ENCODE peak calls at places on chromosome 10, in ten cellular contexts. B, E, D, W, A, H, Z, C, R and F are unnamed samples. For H3K4me1, the result is how much of the 10 kb centered on the place peaks cover.

GRCh38 chr10:69645751-69646687 is 16.0 kb downstream of the FAM241B start:
- DNase-seq in B (no peak), E (peak), D (no peak), W (peak), A (no peak), H (no peak), Z (peak), C (peak), R (no peak), F (no peak)

GRCh38 chr10:132595021-132595420 is 57.4 kb downstream of the INPP5A start:
- DNase-seq in B (no peak), E (no peak), D (no peak), W (no peak), A (no peak), H (no peak), Z (no peak), C (no peak), R (no peak), F (no peak)

GRCh38 chr10:50506861-50507573 is 116.7 kb downstream of the SGMS1 start:
- DNase-seq in B (peak), E (no peak), D (no peak), W (no peak), A (no peak), H (no peak), Z (no peak), C (no peak), R (no peak), F (no peak)

GRCh38 chr10:93515071-93515962 is 18.9 kb downstream of the CEP55 start:
- DNase-seq in B (no peak), E (no peak), D (no peak), W (no peak), A (no peak), H (no peak), Z (no peak), C (no peak), R (no peak), F (no peak)

GRCh38 chr10:490891-491571 is 198.4 kb downstream of the DIP2C start:
- DNase-seq in B (no peak), E (peak), D (peak), W (peak), A (no peak), H (no peak), Z (peak), C (peak), R (no peak), F (no peak)

GRCh38 chr10:91198781-91199180 is 21.7 kb upstream of the PCGF5 start:
- DNase-seq in B (no peak), E (no peak), D (no peak), W (no peak), A (no peak), H (no peak), Z (no peak), C (no peak), R (peak), F (no peak)

GRCh38 chr10:96747734-96748550 is 27.6 kb upstream of the PIK3AP1 start:
- DNase-seq in B (no peak), E (no peak), D (no peak), W (no peak), A (peak), H (no peak), Z (no peak), C (no peak), R (no peak), F (peak)

GRCh38 chr10:47253651-47254375 is 46.2 kb upstream of the GDF10 start:
- DNase-seq in B (peak), E (no peak), D (peak), W (no peak), A (no peak), H (no peak), Z (peak), C (peak), R (no peak), F (no peak)

GRCh38 chr10:68231106-68231901 is 609 bp downstream of the ATOH7 start:
- DNase-seq in B (peak), E (peak), D (peak), W (peak), A (peak), H (peak), Z (peak), C (peak), R (peak), F (peak)

GRCh38 chr10:49615721-49616120 is 1.9 kb downstream of the CHAT start:
- DNase-seq in B (no peak), E (peak), D (no peak), W (peak), A (no peak), H (no peak), Z (peak), C (peak), R (no peak), F (no peak)

GRCh38 chr10:119893845-119894427 is 1.4 kb downstream of the SEC23IP start:
- DNase-seq in B (no peak), E (no peak), D (no peak), W (no peak), A (no peak), H (no peak), Z (no peak), C (no peak), R (no peak), F (no peak)

GRCh38 chr10:103778358-103779139 is 76.8 kb downstream of the SH3PXD2A start:
- DNase-seq in B (no peak), E (no peak), D (no peak), W (no peak), A (no peak), H (no peak), Z (no peak), C (no peak), R (no peak), F (no peak)

GRCh38 chr10:76675951-76676587 is 961.5 kb downstream of the KCNMA1 start:
- DNase-seq in B (no peak), E (no peak), D (peak), W (no peak), A (peak), H (no peak), Z (peak), C (peak), R (no peak), F (peak)

GRCh38 chr10:55820478-55820877 is 540.6 kb downstream of the ZWINT start:
- DNase-seq in B (no peak), E (no peak), D (no peak), W (no peak), A (peak), H (no peak), Z (no peak), C (no peak), R (no peak), F (no peak)

GRCh38 chr10:29435809-29436501 is 147.1 kb downstream of the LYZL1 start:
- DNase-seq in B (no peak), E (no peak), D (no peak), W (no peak), A (no peak), H (no peak), Z (no peak), C (no peak), R (no peak), F (no peak)

GRCh38 chr10:131726967-131727366 is 173.8 kb upstream of the PPP2R2D start:
- DNase-seq in B (no peak), E (peak), D (no peak), W (peak), A (no peak), H (no peak), Z (peak), C (no peak), R (no peak), F (no peak)

GRCh38 chr10:103852189-103852711 is 3.1 kb downstream of the SH3PXD2A start:
- DNase-seq in B (no peak), E (no peak), D (peak), W (no peak), A (no peak), H (no peak), Z (peak), C (peak), R (no peak), F (peak)

GRCh38 chr10:120456626-120457430 is at the start of gene PLPP4:
- DNase-seq in B (peak), E (peak), D (no peak), W (peak), A (peak), H (peak), Z (no peak), C (no peak), R (no peak), F (no peak)

GRCh38 chr10:72024596-72024995 is 60.4 kb downstream of the CHST3 start:
- DNase-seq in B (no peak), E (no peak), D (no peak), W (no peak), A (no peak), H (no peak), Z (no peak), C (no peak), R (no peak), F (no peak)

GRCh38 chr10:133109736-133110532 is 22.2 kb downstream of the ADGRA1 start:
- DNase-seq in B (peak), E (no peak), D (peak), W (peak), A (peak), H (peak), Z (no peak), C (no peak), R (no peak), F (no peak)

GRCh38 chr10:17847586-17848296 is 38.6 kb downstream of the MRC1 start:
- DNase-seq in B (no peak), E (peak), D (no peak), W (no peak), A (peak), H (no peak), Z (no peak), C (no peak), R (no peak), F (no peak)

GRCh38 chr10:126123466-126123865 is 227.1 kb downstream of the FANK1 start:
- DNase-seq in B (no peak), E (no peak), D (no peak), W (no peak), A (no peak), H (no peak), Z (no peak), C (no peak), R (no peak), F (peak)

GRCh38 chr10:63431962-63432797 is 33.6 kb downstream of the JMJD1C start:
- DNase-seq in B (no peak), E (no peak), D (no peak), W (no peak), A (peak), H (no peak), Z (no peak), C (no peak), R (no peak), F (no peak)

DNA sequence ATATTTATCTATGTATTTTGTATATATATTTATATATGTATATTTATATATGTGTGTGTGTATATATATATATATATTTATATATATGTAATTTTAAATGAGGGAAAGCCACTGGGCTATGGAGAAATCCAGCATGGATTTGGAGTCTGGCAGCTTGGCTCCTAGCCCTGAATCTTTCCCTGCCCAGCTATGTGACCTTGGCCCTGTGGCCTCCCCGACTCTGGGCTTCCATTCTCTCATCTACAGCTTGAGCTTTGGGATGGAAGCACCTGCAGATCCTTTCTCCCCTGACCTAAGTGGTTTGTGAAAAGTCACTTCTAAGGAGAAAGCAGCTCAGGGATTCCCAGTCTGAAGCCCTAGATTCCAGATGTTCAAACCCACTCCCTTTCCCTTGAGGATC is 327.8 kb upstream of the ZMIZ1 start:
- DNase-seq in B (no peak), E (no peak), D (no peak), W (no peak), A (no peak), H (no peak), Z (no peak), C (no peak), R (no peak), F (no peak)
- H3K4me1 ChIP-seq in B (half or more), E (half or more), D (half or more), W (under half), A (under half), H (under half), Z (under half), C (under half), R (under half), F (under half)

GRCh38 chr10:124630551-124630950 is 113.6 kb downstream of the FAM53B start:
- DNase-seq in B (no peak), E (no peak), D (no peak), W (no peak), A (no peak), H (no peak), Z (no peak), C (no peak), R (no peak), F (no peak)

GRCh38 chr10:124632566-124632965 is 111.6 kb downstream of the FAM53B start:
- DNase-seq in B (no peak), E (no peak), D (no peak), W (no peak), A (no peak), H (no peak), Z (no peak), C (no peak), R (no peak), F (no peak)

GRCh38 chr10:124629410-124629809 is 114.8 kb downstream of the FAM53B start:
- DNase-seq in B (no peak), E (no peak), D (no peak), W (no peak), A (no peak), H (no peak), Z (no peak), C (no peak), R (no peak), F (no peak)

GRCh38 chr10:124629842-124630241 is 114.3 kb downstream of the FAM53B start:
- DNase-seq in B (no peak), E (no peak), D (no peak), W (no peak), A (no peak), H (no peak), Z (no peak), C (no peak), R (no peak), F (no peak)

DNA sequence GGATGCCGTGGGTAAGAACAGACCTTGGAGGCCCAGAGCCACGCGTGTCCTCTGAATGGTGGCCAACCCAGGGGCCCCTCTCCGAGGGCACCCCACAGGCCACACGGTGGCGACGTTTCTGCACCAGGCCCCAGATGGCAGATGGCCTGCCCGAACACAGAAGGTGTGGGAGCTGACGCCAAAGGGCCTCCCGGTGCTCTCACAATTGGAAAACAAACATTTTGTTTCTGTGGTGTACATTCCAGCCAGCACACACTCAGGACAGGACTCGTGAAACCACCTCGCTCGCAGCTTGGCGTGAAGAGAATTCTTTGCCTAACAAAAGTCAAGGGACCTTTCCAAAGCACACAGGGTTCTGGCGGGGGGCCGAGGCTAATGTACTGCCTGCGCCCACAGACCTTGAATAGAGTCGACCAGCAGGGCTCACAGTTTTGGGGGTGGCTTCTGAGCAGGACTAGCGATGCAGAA is 112.1 kb downstream of the FAM53B start:
- DNase-seq in B (peak), E (peak), D (peak), W (peak), A (no peak), H (peak), Z (no peak), C (no peak), R (peak), F (no peak)
- H3K4me3 ChIP-seq in B (no peak), E (no peak), D (no peak), W (no peak), A (no peak), H (no peak), Z (no peak), C (no peak), R (no peak), F (no peak)

GRCh38 chr10:128869101-128869712 is 597.8 kb upstream of the MGMT start:
- DNase-seq in B (no peak), E (no peak), D (no peak), W (no peak), A (no peak), H (peak), Z (no peak), C (no peak), R (no peak), F (no peak)

GRCh38 chr10:128871671-128872231 is 595.3 kb upstream of the MGMT start:
- DNase-seq in B (no peak), E (no peak), D (no peak), W (no peak), A (no peak), H (peak), Z (no peak), C (peak), R (no peak), F (no peak)

GRCh38 chr10:128868481-128868880 is 598.6 kb upstream of the MGMT start:
- DNase-seq in B (no peak), E (no peak), D (no peak), W (no peak), A (no peak), H (peak), Z (no peak), C (no peak), R (no peak), F (peak)

GRCh38 chr10:128873408-128873807 is 593.6 kb upstream of the MGMT start:
- DNase-seq in B (no peak), E (no peak), D (no peak), W (no peak), A (no peak), H (no peak), Z (no peak), C (no peak), R (no peak), F (no peak)

DNA sequence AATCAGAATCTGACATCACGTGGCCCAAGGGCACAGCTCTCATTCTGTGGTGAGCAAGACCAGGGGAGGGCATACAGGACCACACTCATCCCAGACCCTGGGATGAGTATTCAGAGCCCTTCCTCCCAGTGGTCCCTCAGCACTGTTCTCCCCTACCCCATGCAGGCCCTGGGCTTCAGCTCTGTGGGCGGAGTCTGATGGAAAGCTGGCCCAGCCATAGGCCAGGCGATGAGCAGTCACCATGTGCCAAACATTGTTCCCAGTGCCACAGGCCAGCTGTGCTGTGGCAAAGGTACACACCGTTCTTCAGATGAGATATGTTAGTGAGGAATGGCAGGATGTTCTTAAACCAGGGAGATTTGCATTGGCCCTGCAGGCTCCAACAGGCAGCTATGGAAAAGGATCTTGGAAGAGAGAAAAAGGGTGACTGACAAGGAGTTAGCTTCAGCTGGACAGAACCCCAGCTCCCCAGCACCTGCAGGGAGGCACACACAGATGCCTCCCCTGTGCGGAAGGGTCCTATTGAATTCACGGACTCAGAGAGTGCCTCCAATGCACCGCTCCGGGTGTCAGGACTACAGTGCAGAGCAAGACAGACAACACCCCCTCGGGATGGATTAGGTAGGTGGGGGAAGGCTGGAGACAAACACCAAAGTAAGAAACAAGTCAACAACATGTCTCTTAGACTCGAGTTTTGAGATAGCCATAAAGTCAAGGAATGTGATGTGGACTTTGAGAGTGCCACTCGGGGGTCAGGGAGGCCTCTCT is 596.0 kb upstream of the MGMT start:
- DNase-seq in B (no peak), E (no peak), D (no peak), W (no peak), A (no peak), H (peak), Z (no peak), C (peak), R (no peak), F (no peak)
- H3K27ac ChIP-seq in B (no peak), E (no peak), D (no peak), W (no peak), A (no peak), H (no peak), Z (no peak), C (no peak), R (no peak), F (no peak)

GRCh38 chr10:125039354-125039769 is 97.4 kb downstream of the ZRANB1 start:
- DNase-seq in B (no peak), E (no peak), D (no peak), W (no peak), A (no peak), H (no peak), Z (no peak), C (no peak), R (no peak), F (no peak)
- H3K4me1 ChIP-seq in B (under half), E (half or more), D (half or more), W (under half), A (under half), H (under half), Z (half or more), C (half or more), R (under half), F (under half)

GRCh38 chr10:34526758-34527730 is 288.1 kb downstream of the PARD3 start:
- DNase-seq in B (no peak), E (no peak), D (no peak), W (no peak), A (peak), H (no peak), Z (no peak), C (no peak), R (no peak), F (no peak)
- H3K4me3 ChIP-seq in B (no peak), E (peak), D (no peak), W (no peak), A (peak), H (no peak), Z (no peak), C (no peak), R (no peak), F (no peak)